ENCODE peak calls at places on chromosomes 12 and 14, in nine cellular contexts. One of them, this sample, is unnamed.

GRCh38 chr14:69500736-69501135 is 16.2 kb downstream of the PLEKHD1 start:
- DNase-seq in tibial nerve: no peak
- DNase-seq in testis: no peak
- DNase-seq in HFFc6: no peak
- DNase-seq in PC-9: no peak
- DNase-seq in choroid plexus epithelial cell: no peak
- DNase-seq in Panc1: no peak
- DNase-seq in OCI-LY7: no peak
- DNase-seq in lower leg skin: no peak
- DNase-seq in this sample: no peak

GRCh38 chr14:81269100-81269978 is 48.6 kb upstream of the GTF2A1 start:
- DNase-seq in tibial nerve: no peak
- DNase-seq in testis: no peak
- DNase-seq in HFFc6: peak
- DNase-seq in PC-9: peak
- DNase-seq in choroid plexus epithelial cell: peak
- DNase-seq in Panc1: peak
- DNase-seq in OCI-LY7: peak
- DNase-seq in lower leg skin: no peak
- DNase-seq in this sample: peak

GRCh38 chr12:90618606-90619005 is 336.4 kb downstream of the CCER1 start:
- DNase-seq in tibial nerve: no peak
- DNase-seq in testis: no peak
- DNase-seq in HFFc6: no peak
- DNase-seq in PC-9: no peak
- DNase-seq in choroid plexus epithelial cell: peak
- DNase-seq in Panc1: no peak
- DNase-seq in OCI-LY7: no peak
- DNase-seq in lower leg skin: no peak
- DNase-seq in this sample: no peak

GRCh38 chr12:127903146-127903545 is 363.8 kb upstream of the TMEM132C start:
- DNase-seq in tibial nerve: no peak
- DNase-seq in testis: no peak
- DNase-seq in HFFc6: no peak
- DNase-seq in PC-9: no peak
- DNase-seq in choroid plexus epithelial cell: peak
- DNase-seq in Panc1: no peak
- DNase-seq in OCI-LY7: no peak
- DNase-seq in lower leg skin: no peak
- DNase-seq in this sample: no peak

GRCh38 chr14:26589998-26590397 is 7.8 kb downstream of the NOVA1 start:
- DNase-seq in tibial nerve: no peak
- DNase-seq in testis: no peak
- DNase-seq in HFFc6: no peak
- DNase-seq in PC-9: no peak
- DNase-seq in choroid plexus epithelial cell: no peak
- DNase-seq in Panc1: no peak
- DNase-seq in OCI-LY7: no peak
- DNase-seq in lower leg skin: no peak
- DNase-seq in this sample: no peak

GRCh38 chr14:104800600-104801283 is at the start of gene ZBTB42:
- DNase-seq in tibial nerve: no peak
- DNase-seq in testis: peak
- DNase-seq in HFFc6: peak
- DNase-seq in PC-9: peak
- DNase-seq in choroid plexus epithelial cell: peak
- DNase-seq in Panc1: no peak
- DNase-seq in OCI-LY7: peak
- DNase-seq in lower leg skin: peak
- DNase-seq in this sample: no peak

GRCh38 chr14:99529899-99530298 is 48.7 kb downstream of the CCNK start:
- DNase-seq in tibial nerve: no peak
- DNase-seq in testis: no peak
- DNase-seq in HFFc6: peak
- DNase-seq in PC-9: no peak
- DNase-seq in choroid plexus epithelial cell: no peak
- DNase-seq in Panc1: no peak
- DNase-seq in OCI-LY7: no peak
- DNase-seq in lower leg skin: no peak
- DNase-seq in this sample: no peak

GRCh38 chr12:7638064-7638763 is 27.5 kb downstream of the APOBEC1 start:
- DNase-seq in tibial nerve: no peak
- DNase-seq in testis: no peak
- DNase-seq in HFFc6: no peak
- DNase-seq in PC-9: no peak
- DNase-seq in choroid plexus epithelial cell: peak
- DNase-seq in Panc1: no peak
- DNase-seq in OCI-LY7: no peak
- DNase-seq in lower leg skin: no peak
- DNase-seq in this sample: no peak

GRCh38 chr12:91226951-91227350 is 44.3 kb upstream of the DCN start:
- DNase-seq in tibial nerve: no peak
- DNase-seq in testis: no peak
- DNase-seq in HFFc6: no peak
- DNase-seq in PC-9: no peak
- DNase-seq in choroid plexus epithelial cell: no peak
- DNase-seq in Panc1: no peak
- DNase-seq in OCI-LY7: no peak
- DNase-seq in lower leg skin: no peak
- DNase-seq in this sample: no peak

GRCh38 chr12:16766736-16767135 is 160.8 kb upstream of the LMO3 start:
- DNase-seq in tibial nerve: no peak
- DNase-seq in testis: no peak
- DNase-seq in HFFc6: no peak
- DNase-seq in PC-9: no peak
- DNase-seq in choroid plexus epithelial cell: peak
- DNase-seq in Panc1: no peak
- DNase-seq in OCI-LY7: no peak
- DNase-seq in lower leg skin: no peak
- DNase-seq in this sample: no peak

GRCh38 chr12:113232787-113233585 is 11.7 kb downstream of the TPCN1 start:
- DNase-seq in tibial nerve: no peak
- DNase-seq in testis: no peak
- DNase-seq in HFFc6: no peak
- DNase-seq in PC-9: no peak
- DNase-seq in choroid plexus epithelial cell: peak
- DNase-seq in Panc1: no peak
- DNase-seq in OCI-LY7: peak
- DNase-seq in lower leg skin: peak
- DNase-seq in this sample: no peak

GRCh38 chr12:75483411-75483810 is 2.9 kb downstream of the GLIPR1 start:
- DNase-seq in tibial nerve: no peak
- DNase-seq in testis: no peak
- DNase-seq in HFFc6: no peak
- DNase-seq in PC-9: no peak
- DNase-seq in choroid plexus epithelial cell: no peak
- DNase-seq in Panc1: no peak
- DNase-seq in OCI-LY7: no peak
- DNase-seq in lower leg skin: no peak
- DNase-seq in this sample: no peak

GRCh38 chr14:100688598-100689499 is 37.8 kb upstream of the DLK1 start:
- DNase-seq in tibial nerve: no peak
- DNase-seq in testis: no peak
- DNase-seq in HFFc6: peak
- DNase-seq in PC-9: no peak
- DNase-seq in choroid plexus epithelial cell: peak
- DNase-seq in Panc1: peak
- DNase-seq in OCI-LY7: no peak
- DNase-seq in lower leg skin: no peak
- DNase-seq in this sample: no peak

GRCh38 chr14:39740454-39740853 is 308.2 kb upstream of the FBXO33 start:
- DNase-seq in tibial nerve: no peak
- DNase-seq in testis: no peak
- DNase-seq in HFFc6: no peak
- DNase-seq in PC-9: no peak
- DNase-seq in choroid plexus epithelial cell: no peak
- DNase-seq in Panc1: no peak
- DNase-seq in OCI-LY7: no peak
- DNase-seq in lower leg skin: no peak
- DNase-seq in this sample: no peak

GRCh38 chr14:68843471-68844209 is 50.8 kb upstream of the ZFP36L1 start:
- DNase-seq in tibial nerve: peak
- DNase-seq in testis: peak
- DNase-seq in HFFc6: peak
- DNase-seq in PC-9: peak
- DNase-seq in choroid plexus epithelial cell: peak
- DNase-seq in Panc1: no peak
- DNase-seq in OCI-LY7: peak
- DNase-seq in lower leg skin: peak
- DNase-seq in this sample: no peak

GRCh38 chr12:4307593-4308333 is 13.2 kb upstream of the TIGAR start:
- DNase-seq in tibial nerve: peak
- DNase-seq in testis: peak
- DNase-seq in HFFc6: peak
- DNase-seq in PC-9: peak
- DNase-seq in choroid plexus epithelial cell: peak
- DNase-seq in Panc1: peak
- DNase-seq in OCI-LY7: peak
- DNase-seq in lower leg skin: peak
- DNase-seq in this sample: peak

GRCh38 chr14:35949933-35950332 is 123.8 kb downstream of the BRMS1L start:
- DNase-seq in tibial nerve: no peak
- DNase-seq in testis: no peak
- DNase-seq in HFFc6: no peak
- DNase-seq in PC-9: no peak
- DNase-seq in choroid plexus epithelial cell: peak
- DNase-seq in Panc1: no peak
- DNase-seq in OCI-LY7: no peak
- DNase-seq in lower leg skin: no peak
- DNase-seq in this sample: no peak

DNA sequence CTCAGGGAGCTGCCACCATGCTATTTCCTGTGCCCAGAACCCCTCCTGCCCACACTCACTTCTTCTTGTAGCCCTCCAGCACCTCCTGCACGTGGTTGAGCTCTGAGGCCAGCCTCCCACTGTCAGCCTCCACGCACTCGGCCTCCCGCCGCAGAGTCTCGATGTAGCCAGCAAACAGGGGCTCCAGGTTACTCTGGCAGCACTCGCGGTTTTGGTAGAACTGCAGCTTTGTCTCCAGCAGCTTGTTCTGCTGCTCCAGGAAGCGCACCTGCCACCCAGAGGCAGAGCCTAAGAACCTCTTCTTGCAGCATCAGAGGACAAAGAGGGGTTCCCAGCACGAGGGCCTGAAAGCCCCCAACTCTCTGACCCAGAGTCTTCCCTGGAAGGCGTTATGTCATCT is 2.1 kb downstream of the KRT83 start:
- DNase-seq in tibial nerve: no peak
- DNase-seq in testis: no peak
- DNase-seq in HFFc6: no peak
- DNase-seq in PC-9: peak
- DNase-seq in choroid plexus epithelial cell: peak
- DNase-seq in Panc1: no peak
- DNase-seq in OCI-LY7: peak
- DNase-seq in lower leg skin: peak
- DNase-seq in this sample: no peak
- TF ChIP-seq CTCF in tibial nerve: no peak
- TF ChIP-seq CTCF in testis: no peak
- TF ChIP-seq CTCF in HFFc6: no peak
- TF ChIP-seq CTCF in PC-9: peak
- TF ChIP-seq CTCF in choroid plexus epithelial cell: peak
- TF ChIP-seq CTCF in Panc1: no peak
- TF ChIP-seq CTCF in OCI-LY7: no peak
- TF ChIP-seq CTCF in lower leg skin: no peak
- TF ChIP-seq CTCF in this sample: no peak

DNA sequence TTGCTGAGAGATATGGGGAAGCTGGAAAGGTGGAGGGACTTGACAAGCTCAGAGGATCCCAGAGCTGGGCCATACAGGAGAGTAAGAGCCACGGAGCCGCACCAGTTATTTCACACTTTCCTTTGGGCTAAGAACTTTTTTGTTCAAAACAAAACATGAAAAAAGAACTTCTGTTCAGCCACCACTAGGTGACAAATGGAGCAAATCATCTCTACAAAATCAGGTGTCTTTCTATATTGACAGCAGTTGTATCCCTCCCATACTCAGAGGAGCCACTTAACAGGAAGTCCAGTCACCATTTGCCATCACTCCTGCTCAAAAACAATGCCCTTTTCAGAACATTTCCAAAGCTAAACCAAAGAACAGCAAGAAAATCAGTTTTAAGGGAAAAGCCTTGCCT is 70.3 kb upstream of the DBX2 start:
- DNase-seq in tibial nerve: no peak
- DNase-seq in testis: no peak
- DNase-seq in HFFc6: no peak
- DNase-seq in PC-9: no peak
- DNase-seq in choroid plexus epithelial cell: no peak
- DNase-seq in Panc1: no peak
- DNase-seq in OCI-LY7: peak
- DNase-seq in lower leg skin: no peak
- DNase-seq in this sample: no peak
- TF ChIP-seq CTCF in tibial nerve: no peak
- TF ChIP-seq CTCF in testis: no peak
- TF ChIP-seq CTCF in HFFc6: peak
- TF ChIP-seq CTCF in PC-9: peak
- TF ChIP-seq CTCF in choroid plexus epithelial cell: no peak
- TF ChIP-seq CTCF in Panc1: peak
- TF ChIP-seq CTCF in OCI-LY7: peak
- TF ChIP-seq CTCF in lower leg skin: no peak
- TF ChIP-seq CTCF in this sample: no peak

DNA sequence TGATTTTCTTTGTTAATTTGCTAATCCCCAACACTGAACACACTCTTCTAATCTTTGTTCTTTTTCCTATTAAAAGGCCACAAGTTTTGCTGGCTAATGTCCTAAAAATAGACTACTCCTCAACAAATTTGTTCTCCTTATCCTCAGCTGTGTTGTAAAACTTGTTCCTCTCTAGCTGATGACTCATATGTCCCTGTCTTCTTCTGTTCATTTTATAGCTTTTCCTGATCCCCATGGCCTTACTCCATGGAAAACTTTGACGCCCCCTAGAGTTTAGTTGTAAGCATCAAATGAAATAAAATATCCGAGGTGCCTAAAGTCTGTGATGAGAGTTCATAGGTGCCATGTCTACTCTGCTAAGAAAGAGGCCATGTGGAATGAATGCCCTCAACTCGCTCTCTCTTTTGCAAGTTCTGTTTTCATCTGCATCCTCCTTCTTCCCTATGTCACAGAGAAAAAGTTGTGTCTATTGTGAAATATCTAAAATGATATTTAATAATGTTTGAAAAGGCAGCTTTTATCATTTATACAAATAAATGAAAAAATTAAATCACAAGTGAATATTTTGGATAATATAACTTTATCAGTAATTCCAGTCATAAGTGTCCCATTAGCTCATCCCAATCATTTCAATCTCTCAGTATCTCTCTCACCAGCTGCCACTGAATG is 237.9 kb downstream of the IPO8 start:
- DNase-seq in tibial nerve: no peak
- DNase-seq in testis: no peak
- DNase-seq in HFFc6: peak
- DNase-seq in PC-9: no peak
- DNase-seq in choroid plexus epithelial cell: peak
- DNase-seq in Panc1: no peak
- DNase-seq in OCI-LY7: no peak
- DNase-seq in lower leg skin: no peak
- DNase-seq in this sample: no peak
- TF ChIP-seq CTCF in tibial nerve: no peak
- TF ChIP-seq CTCF in testis: no peak
- TF ChIP-seq CTCF in HFFc6: peak
- TF ChIP-seq CTCF in PC-9: peak
- TF ChIP-seq CTCF in choroid plexus epithelial cell: peak
- TF ChIP-seq CTCF in Panc1: peak
- TF ChIP-seq CTCF in OCI-LY7: peak
- TF ChIP-seq CTCF in lower leg skin: no peak
- TF ChIP-seq CTCF in this sample: peak

GRCh38 chr14:74695406-74695805 is 17.5 kb downstream of the AREL1 start:
- DNase-seq in tibial nerve: no peak
- DNase-seq in testis: no peak
- DNase-seq in HFFc6: no peak
- DNase-seq in PC-9: no peak
- DNase-seq in choroid plexus epithelial cell: no peak
- DNase-seq in Panc1: no peak
- DNase-seq in OCI-LY7: no peak
- DNase-seq in lower leg skin: no peak
- DNase-seq in this sample: no peak
- TF ChIP-seq CTCF in tibial nerve: no peak
- TF ChIP-seq CTCF in testis: no peak
- TF ChIP-seq CTCF in HFFc6: no peak
- TF ChIP-seq CTCF in PC-9: no peak
- TF ChIP-seq CTCF in choroid plexus epithelial cell: no peak
- TF ChIP-seq CTCF in Panc1: no peak
- TF ChIP-seq CTCF in OCI-LY7: no peak
- TF ChIP-seq CTCF in lower leg skin: no peak
- TF ChIP-seq CTCF in this sample: no peak